ENCODE peak calls at places on chromosomes 2 and 18, in ten cellular contexts. M is cardiac muscle cell, J is right atrium auricular region, W is tibial nerve, L is lower lobe of right lung, Y is hepatocyte, T is transverse colon, K is A549, O is Caco-2, F is Panc1. A is an unnamed sample.

GRCh38 chr2:50556934-50557575 is 474.9 kb downstream of the NRXN1 start:
- DNase-seq in Y (no peak), F (no peak), T (no peak), W (no peak), M (no peak), O (peak; percentile 4), J (no peak), L (no peak), K (no peak), A (no peak)

GRCh38 chr2:52895726-52896340 is 871.8 kb upstream of the CHAC2 start:
- DNase-seq in K (no peak), O (no peak), Y (no peak), M (no peak), L (no peak), F (no peak), T (no peak), W (no peak), J (no peak), A (no peak)

GRCh38 chr2:9629222-9630000 is 1.4 kb downstream of the YWHAQ start:
- DNase-seq in F (no peak), K (no peak), T (no peak), J (no peak), M (no peak), O (no peak), W (no peak), Y (peak; percentile 42), L (no peak), A (no peak)

GRCh38 chr2:43127208-43127940 is 99.0 kb downstream of the ZFP36L2 start:
- DNase-seq in O (peak; percentile 72), M (no peak), T (peak; percentile 84), W (no peak), F (no peak), Y (no peak), L (peak; percentile 91), K (peak; percentile 52), J (no peak), A (peak; percentile 63)

GRCh38 chr2:39488450-39488849 is 51.4 kb upstream of the MAP4K3 start:
- DNase-seq in K (no peak), F (no peak), M (no peak), W (no peak), J (no peak), Y (no peak), O (no peak), T (no peak), L (peak; percentile 57), A (no peak)

GRCh38 chr2:169767243-169767888 is 31.3 kb upstream of the SSB start:
- DNase-seq in O (peak; percentile 57), Y (peak; percentile 62), K (peak; percentile 28), F (peak; percentile 35), W (peak; percentile 33), L (no peak), T (peak; percentile 64), J (peak; percentile 67), M (peak; percentile 50), A (no peak)

GRCh38 chr2:191311627-191312026 is 66.4 kb downstream of the MYO1B start:
- DNase-seq in F (peak; percentile 33), Y (peak; percentile 50), K (peak; percentile 55), M (no peak), J (no peak), L (no peak), T (no peak), W (no peak), O (no peak), A (no peak)

GRCh38 chr2:149134335-149134923 is 95.9 kb downstream of the LYPD6B start:
- DNase-seq in O (no peak), L (no peak), W (no peak), Y (no peak), J (no peak), F (no peak), M (peak; percentile 21), K (no peak), T (no peak), A (no peak)

GRCh38 chr2:106075038-106075437 is 119.1 kb downstream of the UXS1 start:
- DNase-seq in M (no peak), K (no peak), F (no peak), W (no peak), L (no peak), Y (no peak), J (no peak), T (no peak), O (no peak), A (no peak)

GRCh38 chr18:35618703-35619102 is 37.2 kb downstream of the GALNT1 start:
- DNase-seq in T (no peak), W (no peak), Y (no peak), K (no peak), J (no peak), L (no peak), F (no peak), O (no peak), M (peak; percentile 15), A (no peak)

DNA sequence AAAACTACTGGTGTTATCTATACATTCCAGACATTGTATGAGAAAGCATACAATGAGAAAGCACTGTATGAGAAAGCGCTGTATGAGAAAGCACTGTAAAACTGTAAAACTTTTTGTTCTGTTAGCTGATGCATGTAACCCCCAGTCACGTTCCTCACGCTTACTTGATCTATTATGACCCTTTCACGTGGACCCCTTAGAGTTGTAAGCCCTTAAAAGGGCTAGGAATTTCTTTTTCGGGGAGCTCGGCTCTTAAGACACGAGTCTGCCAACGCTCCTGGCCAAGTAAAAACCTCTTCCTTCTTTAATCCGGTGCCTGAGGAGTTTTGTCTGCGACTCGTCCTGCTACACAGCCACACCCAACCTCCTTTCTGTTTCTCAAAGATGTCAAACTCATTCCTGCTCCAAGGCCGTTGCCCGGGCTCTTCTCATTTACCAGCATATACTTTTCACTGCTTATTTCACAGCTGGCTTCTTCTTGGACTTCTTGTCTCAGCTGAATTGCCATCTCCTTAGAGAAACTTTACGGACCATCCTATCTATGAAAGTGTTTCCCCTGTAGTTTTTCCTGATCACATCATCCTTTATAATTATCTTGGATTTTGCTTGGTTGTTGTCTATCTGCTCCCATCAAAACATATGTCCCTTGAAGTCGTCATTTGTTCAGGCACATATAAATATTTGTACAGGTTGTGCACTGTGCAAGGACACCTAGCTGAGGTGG is 29.8 kb upstream of the YES1 start:
- DNase-seq in F (no peak), K (no peak), L (no peak), W (no peak), J (no peak), Y (no peak), T (no peak), M (no peak), O (no peak), A (no peak)
- TF ChIP-seq CTCF in F (no peak), K (no peak), L (no peak), W (no peak), J (no peak), Y (no peak), T (no peak), M (no peak), O (no peak), A (no peak)

GRCh38 chr2:152200562-152201465 is 25.3 kb upstream of the STAM2 start:
- DNase-seq in K (peak; percentile 82), F (peak; percentile 97), T (peak; percentile 81), W (peak; percentile 37), L (peak; percentile 63), J (peak; percentile 94), Y (peak; percentile 65), O (peak; percentile 68), M (no peak), A (peak; percentile 69)
- H3K4me3 ChIP-seq in K (no peak overlapping the region), F (peak overlapping the region; percentile 39), T (no peak overlapping the region), W (no peak overlapping the region), L (no peak overlapping the region), J (no peak overlapping the region), Y (no peak overlapping the region), O (no peak overlapping the region), M (no peak overlapping the region), A (no peak overlapping the region)

GRCh38 chr2:88613921-88614320 is 13.3 kb downstream of the EIF2AK3 start:
- DNase-seq in T (no peak), O (no peak), W (no peak), J (no peak), Y (no peak), K (no peak), F (no peak), M (no peak), L (no peak), A (no peak)

GRCh38 chr2:88614497-88615157 is 12.6 kb downstream of the EIF2AK3 start:
- DNase-seq in O (no peak), T (no peak), M (no peak), K (no peak), J (no peak), W (no peak), L (no peak), Y (no peak), F (no peak), A (no peak)

GRCh38 chr2:88620015-88620414 is 7.2 kb downstream of the EIF2AK3 start:
- DNase-seq in W (no peak), O (no peak), J (no peak), T (no peak), Y (no peak), M (no peak), K (no peak), F (no peak), L (no peak), A (no peak)

GRCh38 chr2:88621432-88621831 is 5.8 kb downstream of the EIF2AK3 start:
- DNase-seq in T (no peak), Y (no peak), F (no peak), W (no peak), J (no peak), M (no peak), O (no peak), K (no peak), L (no peak), A (no peak)

GRCh38 chr2:88615822-88616221 is 11.4 kb downstream of the EIF2AK3 start:
- DNase-seq in K (no peak), W (no peak), M (no peak), Y (no peak), O (no peak), T (no peak), F (no peak), L (no peak), J (no peak), A (no peak)
- H3K4me1 ChIP-seq in K (peaks cover 7% of the 10 kb centered on the region), W (no peaks in the 10 kb centered on the region), M (no peaks in the 10 kb centered on the region), Y (peaks cover 5% of the 10 kb centered on the region), O (peaks cover 12% of the 10 kb centered on the region), T (peaks cover 19% of the 10 kb centered on the region), F (no peaks in the 10 kb centered on the region), L (peaks cover 13% of the 10 kb centered on the region), J (no peaks in the 10 kb centered on the region), A (peaks cover 10% of the 10 kb centered on the region)

GRCh38 chr2:100551303-100551702 is 11.5 kb upstream of the PDCL3 start:
- DNase-seq in L (no peak), W (no peak), F (no peak), J (no peak), M (no peak), O (no peak), T (no peak), Y (no peak), K (no peak), A (no peak)
- TF ChIP-seq CTCF in L (no peak), W (no peak), F (no peak), J (no peak), M (no peak), O (no peak), T (no peak), Y (no peak), K (no peak), A (no peak)

DNA sequence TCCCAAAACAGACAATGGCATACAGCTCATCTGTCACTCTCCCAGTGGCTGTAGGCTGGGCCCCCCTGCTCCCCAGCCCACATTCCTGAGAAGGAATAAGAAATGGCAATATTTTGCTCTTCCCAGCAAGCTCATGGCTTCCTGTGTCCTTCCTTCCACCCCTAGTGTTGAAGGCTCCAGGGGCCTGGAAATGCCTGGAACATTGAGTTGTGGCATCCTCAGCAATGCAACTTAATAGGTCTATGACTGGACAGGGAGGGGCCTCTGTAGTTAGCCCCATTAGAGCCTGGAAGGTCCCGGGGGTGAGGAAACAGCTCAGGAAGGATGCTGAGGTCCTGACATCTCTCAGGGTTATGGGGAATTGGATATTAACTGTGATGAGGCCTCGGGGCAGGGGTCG is 3.3 kb downstream of the KIF3C start:
- DNase-seq in M (no peak), J (no peak), F (no peak), K (no peak), T (no peak), O (no peak), L (no peak), Y (no peak), W (no peak), A (no peak)
- H3K4me3 ChIP-seq in M (no peak overlapping the region), J (no peak overlapping the region), F (peak overlapping the region; percentile 28), K (peak overlapping the region; percentile 0), T (no peak overlapping the region), O (no peak overlapping the region), L (no peak overlapping the region), Y (no peak overlapping the region), W (no peak overlapping the region), A (no peak overlapping the region)